ENCODE peak calls at places on chromosome 10, in ten cellular contexts. One of them, this sample, is unnamed.

GRCh38 chr10:77594171-77594783 is 43.3 kb downstream of the KCNMA1 start:
- DNase-seq in body of pancreas: no peak
- DNase-seq in uterus: no peak
- DNase-seq in IMR-90: no peak
- DNase-seq in ovary: no peak
- DNase-seq in heart left ventricle: no peak
- DNase-seq in tibial nerve: no peak
- DNase-seq in upper lobe of left lung: no peak
- DNase-seq in sigmoid colon: no peak
- DNase-seq in right lobe of liver: no peak
- DNase-seq in this sample: no peak

GRCh38 chr10:133336131-133337078 is at the start of gene CALY:
- DNase-seq in tibial nerve: no peak
- DNase-seq in uterus: no peak
- DNase-seq in heart left ventricle: no peak
- DNase-seq in IMR-90: no peak
- DNase-seq in ovary: no peak
- DNase-seq in right lobe of liver: no peak
- DNase-seq in body of pancreas: peak; percentile 52
- DNase-seq in sigmoid colon: no peak
- DNase-seq in upper lobe of left lung: peak; percentile 45
- DNase-seq in this sample: no peak

GRCh38 chr10:42428534-42428933 is 209.8 kb downstream of the ZNF33B start:
- DNase-seq in right lobe of liver: no peak
- DNase-seq in body of pancreas: no peak
- DNase-seq in uterus: no peak
- DNase-seq in heart left ventricle: no peak
- DNase-seq in IMR-90: no peak
- DNase-seq in upper lobe of left lung: no peak
- DNase-seq in ovary: no peak
- DNase-seq in tibial nerve: no peak
- DNase-seq in sigmoid colon: no peak
- DNase-seq in this sample: no peak

GRCh38 chr10:74178042-74178791 is 27.2 kb downstream of the ADK start:
- DNase-seq in uterus: no peak
- DNase-seq in IMR-90: no peak
- DNase-seq in tibial nerve: no peak
- DNase-seq in upper lobe of left lung: no peak
- DNase-seq in sigmoid colon: no peak
- DNase-seq in ovary: no peak
- DNase-seq in body of pancreas: no peak
- DNase-seq in heart left ventricle: no peak
- DNase-seq in right lobe of liver: no peak
- DNase-seq in this sample: no peak

GRCh38 chr10:98886686-98887085 is 349.0 kb downstream of the HPSE2 start:
- DNase-seq in right lobe of liver: no peak
- DNase-seq in tibial nerve: no peak
- DNase-seq in IMR-90: peak; percentile 31
- DNase-seq in uterus: no peak
- DNase-seq in ovary: no peak
- DNase-seq in heart left ventricle: no peak
- DNase-seq in body of pancreas: no peak
- DNase-seq in upper lobe of left lung: no peak
- DNase-seq in sigmoid colon: no peak
- DNase-seq in this sample: no peak

GRCh38 chr10:119006451-119007210 is 22.9 kb upstream of the NANOS1 start:
- DNase-seq in sigmoid colon: peak; percentile 94
- DNase-seq in right lobe of liver: peak; percentile 64
- DNase-seq in heart left ventricle: no peak
- DNase-seq in uterus: peak; percentile 90
- DNase-seq in ovary: no peak
- DNase-seq in body of pancreas: peak; percentile 71
- DNase-seq in tibial nerve: peak; percentile 34
- DNase-seq in IMR-90: peak; percentile 100
- DNase-seq in upper lobe of left lung: peak; percentile 64
- DNase-seq in this sample: no peak

GRCh38 chr10:61957806-61958205 is 56.3 kb downstream of the ARID5B start:
- DNase-seq in right lobe of liver: no peak
- DNase-seq in uterus: no peak
- DNase-seq in ovary: no peak
- DNase-seq in body of pancreas: no peak
- DNase-seq in heart left ventricle: no peak
- DNase-seq in IMR-90: no peak
- DNase-seq in sigmoid colon: no peak
- DNase-seq in upper lobe of left lung: no peak
- DNase-seq in tibial nerve: no peak
- DNase-seq in this sample: no peak

GRCh38 chr10:70272925-70273316 is 10.9 kb downstream of the NPFFR1 start:
- DNase-seq in sigmoid colon: no peak
- DNase-seq in IMR-90: peak; percentile 41
- DNase-seq in ovary: no peak
- DNase-seq in uterus: no peak
- DNase-seq in upper lobe of left lung: no peak
- DNase-seq in heart left ventricle: no peak
- DNase-seq in tibial nerve: no peak
- DNase-seq in right lobe of liver: no peak
- DNase-seq in body of pancreas: no peak
- DNase-seq in this sample: no peak

DNA sequence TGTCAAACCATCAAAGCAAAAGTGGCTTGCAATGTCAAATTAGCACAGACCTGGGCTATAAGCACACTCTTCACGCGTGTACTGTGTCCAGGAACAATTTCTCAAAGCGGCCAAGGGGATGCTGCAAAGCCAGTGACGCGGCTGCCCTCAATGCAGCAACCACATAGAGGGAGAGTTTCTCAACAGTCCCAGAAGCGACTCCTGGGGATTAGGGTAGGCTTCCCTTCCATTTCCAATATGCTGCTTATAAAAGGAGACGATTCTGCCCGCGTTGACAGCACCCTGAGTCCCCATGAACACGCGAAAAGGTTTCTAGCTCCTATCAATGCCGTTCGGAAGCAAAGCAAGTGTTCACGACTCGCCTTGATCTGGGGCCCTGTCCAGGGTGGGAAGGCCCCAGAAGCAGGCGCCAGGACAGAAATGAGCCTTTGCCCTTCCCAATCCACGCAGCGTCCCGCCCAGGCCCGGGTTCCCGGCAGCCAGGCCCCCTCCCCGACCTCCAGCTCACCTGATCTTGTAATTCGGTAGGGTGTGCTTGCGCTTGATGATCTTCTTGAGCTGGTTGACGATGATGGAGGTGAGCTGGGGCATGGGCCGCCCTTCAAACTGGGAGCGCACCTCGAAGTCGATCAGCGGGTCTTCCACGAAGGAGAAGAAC is 1.3 kb downstream of the PDZD8 start:
- DNase-seq in tibial nerve: no peak
- DNase-seq in body of pancreas: peak; percentile 65
- DNase-seq in IMR-90: peak; percentile 51
- DNase-seq in uterus: peak; percentile 38
- DNase-seq in ovary: peak; percentile 47
- DNase-seq in right lobe of liver: peak; percentile 84
- DNase-seq in upper lobe of left lung: peak; percentile 78
- DNase-seq in heart left ventricle: peak; percentile 16
- DNase-seq in sigmoid colon: peak; percentile 86
- DNase-seq in this sample: peak; percentile 93
- TF ChIP-seq POLR2A in tibial nerve: no peak
- TF ChIP-seq POLR2A in body of pancreas: peak; percentile 64
- TF ChIP-seq POLR2A in IMR-90: no peak
- TF ChIP-seq POLR2A in uterus: no peak
- TF ChIP-seq POLR2A in ovary: no peak
- TF ChIP-seq POLR2A in right lobe of liver: peak; percentile 64
- TF ChIP-seq POLR2A in upper lobe of left lung: no peak
- TF ChIP-seq POLR2A in heart left ventricle: no peak
- TF ChIP-seq POLR2A in sigmoid colon: peak; percentile 35
- TF ChIP-seq POLR2A in this sample: no peak

GRCh38 chr10:35378547-35379210 is 42.4 kb downstream of the CCNY start:
- DNase-seq in uterus: no peak
- DNase-seq in right lobe of liver: no peak
- DNase-seq in heart left ventricle: no peak
- DNase-seq in upper lobe of left lung: no peak
- DNase-seq in sigmoid colon: no peak
- DNase-seq in IMR-90: peak; percentile 60
- DNase-seq in tibial nerve: no peak
- DNase-seq in body of pancreas: no peak
- DNase-seq in ovary: no peak
- DNase-seq in this sample: no peak

GRCh38 chr10:35377050-35377723 is 40.9 kb downstream of the CCNY start:
- DNase-seq in sigmoid colon: no peak
- DNase-seq in body of pancreas: no peak
- DNase-seq in tibial nerve: no peak
- DNase-seq in upper lobe of left lung: no peak
- DNase-seq in IMR-90: no peak
- DNase-seq in heart left ventricle: no peak
- DNase-seq in uterus: no peak
- DNase-seq in right lobe of liver: no peak
- DNase-seq in ovary: no peak
- DNase-seq in this sample: no peak

GRCh38 chr10:35372329-35372728 is 36.0 kb downstream of the CCNY start:
- DNase-seq in sigmoid colon: peak; percentile 83
- DNase-seq in uterus: peak; percentile 78
- DNase-seq in tibial nerve: no peak
- DNase-seq in body of pancreas: peak; percentile 15
- DNase-seq in upper lobe of left lung: peak; percentile 76
- DNase-seq in heart left ventricle: peak; percentile 70
- DNase-seq in right lobe of liver: no peak
- DNase-seq in ovary: no peak
- DNase-seq in IMR-90: no peak
- DNase-seq in this sample: no peak

GRCh38 chr10:35371731-35372130 is 35.4 kb downstream of the CCNY start:
- DNase-seq in IMR-90: no peak
- DNase-seq in sigmoid colon: no peak
- DNase-seq in ovary: no peak
- DNase-seq in upper lobe of left lung: no peak
- DNase-seq in body of pancreas: no peak
- DNase-seq in heart left ventricle: no peak
- DNase-seq in right lobe of liver: no peak
- DNase-seq in uterus: no peak
- DNase-seq in tibial nerve: no peak
- DNase-seq in this sample: no peak

DNA sequence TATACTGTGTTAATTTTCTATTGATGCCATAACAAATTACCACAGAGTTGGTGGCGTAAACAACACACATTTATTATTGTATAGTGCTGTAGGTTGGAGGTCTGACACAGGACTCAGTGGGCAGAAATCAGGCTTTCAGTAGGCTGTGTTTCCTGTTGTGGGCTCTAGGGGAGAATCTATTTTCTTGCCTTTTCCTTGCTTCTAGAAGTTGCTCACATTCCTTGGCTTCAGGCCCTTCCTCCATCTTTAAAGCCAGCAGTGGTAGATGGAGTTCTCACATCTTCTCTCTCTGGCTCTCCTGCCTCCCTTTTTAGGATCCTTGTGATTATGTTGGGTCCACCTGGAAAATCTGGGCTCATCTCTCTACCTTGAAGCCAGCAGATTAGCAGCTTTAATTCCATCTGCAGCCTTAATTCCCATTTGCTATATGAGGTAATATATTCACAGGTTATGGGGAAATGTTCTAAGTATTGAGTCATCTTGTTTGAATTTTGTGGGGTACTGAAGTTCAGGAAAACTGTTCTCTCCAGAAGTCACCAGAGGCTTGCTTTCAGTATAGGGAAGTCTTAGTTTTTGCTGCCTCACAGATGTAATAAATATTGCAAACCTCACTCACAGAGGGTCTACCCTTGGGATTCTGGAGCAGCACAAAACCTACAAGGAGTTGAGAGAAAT is 38.9 kb downstream of the CCNY start:
- DNase-seq in ovary: no peak
- DNase-seq in sigmoid colon: no peak
- DNase-seq in right lobe of liver: no peak
- DNase-seq in tibial nerve: no peak
- DNase-seq in upper lobe of left lung: no peak
- DNase-seq in body of pancreas: no peak
- DNase-seq in IMR-90: peak; percentile 47
- DNase-seq in uterus: no peak
- DNase-seq in heart left ventricle: no peak
- DNase-seq in this sample: no peak
- TF ChIP-seq CTCF in ovary: no peak
- TF ChIP-seq CTCF in sigmoid colon: no peak
- TF ChIP-seq CTCF in right lobe of liver: no peak
- TF ChIP-seq CTCF in tibial nerve: no peak
- TF ChIP-seq CTCF in upper lobe of left lung: no peak
- TF ChIP-seq CTCF in body of pancreas: no peak
- TF ChIP-seq CTCF in IMR-90: peak; percentile 7
- TF ChIP-seq CTCF in uterus: no peak
- TF ChIP-seq CTCF in heart left ventricle: no peak
- TF ChIP-seq CTCF in this sample: no peak

DNA sequence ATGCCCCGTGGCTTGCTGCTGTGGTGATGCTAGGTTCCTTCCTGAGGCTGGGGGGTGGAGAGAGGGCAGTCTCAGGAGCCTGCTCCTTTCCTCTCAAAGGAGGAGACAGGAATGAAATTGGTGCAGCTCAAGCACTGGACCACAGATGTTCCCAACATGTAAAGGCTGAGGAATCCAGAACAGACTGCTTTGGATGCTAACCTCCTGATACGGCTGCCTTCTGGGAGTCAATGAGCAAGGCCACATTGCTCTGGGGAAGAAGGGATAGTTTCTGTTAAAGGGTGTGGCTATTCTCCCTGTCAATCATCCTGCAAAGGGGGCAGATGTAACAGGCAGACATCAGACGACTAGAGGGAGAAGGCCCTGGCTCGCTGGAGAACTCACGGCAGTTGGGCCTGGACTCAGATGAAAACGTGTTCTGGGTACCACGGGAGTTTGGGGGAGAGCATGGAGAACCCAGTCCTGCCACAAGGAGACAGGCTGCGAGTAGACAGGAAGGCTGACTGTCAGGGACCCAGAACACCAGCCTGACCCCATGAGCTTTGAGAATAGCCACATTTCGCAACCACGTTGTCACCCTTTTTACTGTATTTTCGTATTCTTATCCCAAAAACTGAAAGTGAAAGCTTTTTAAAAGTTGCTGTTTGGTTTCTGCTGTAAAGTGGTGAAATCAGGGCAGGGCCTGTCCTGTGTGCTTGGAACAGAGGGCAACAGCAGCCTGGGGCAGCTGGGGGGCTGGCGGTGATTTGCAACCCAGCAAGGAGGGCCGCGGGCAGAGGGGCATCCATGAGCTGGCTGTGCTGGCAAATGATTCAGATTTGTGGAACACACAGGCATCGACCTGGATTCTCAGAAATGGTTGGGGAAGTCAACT is 95.4 kb downstream of the MYOF start:
- DNase-seq in sigmoid colon: peak; percentile 63
- DNase-seq in heart left ventricle: peak; percentile 18
- DNase-seq in ovary: no peak
- DNase-seq in body of pancreas: peak; percentile 44
- DNase-seq in right lobe of liver: no peak
- DNase-seq in tibial nerve: no peak
- DNase-seq in uterus: no peak
- DNase-seq in IMR-90: no peak
- DNase-seq in upper lobe of left lung: peak; percentile 39
- DNase-seq in this sample: peak; percentile 53
- H3K4me3 ChIP-seq in sigmoid colon: no peak overlapping the region
- H3K4me3 ChIP-seq in heart left ventricle: peak overlapping the region; percentile 22
- H3K4me3 ChIP-seq in ovary: no peak overlapping the region
- H3K4me3 ChIP-seq in body of pancreas: no peak overlapping the region
- H3K4me3 ChIP-seq in right lobe of liver: no peak overlapping the region
- H3K4me3 ChIP-seq in tibial nerve: no peak overlapping the region
- H3K4me3 ChIP-seq in uterus: no peak overlapping the region
- H3K4me3 ChIP-seq in IMR-90: no peak overlapping the region
- H3K4me3 ChIP-seq in upper lobe of left lung: no peak overlapping the region
- H3K4me3 ChIP-seq in this sample: no peak overlapping the region

DNA sequence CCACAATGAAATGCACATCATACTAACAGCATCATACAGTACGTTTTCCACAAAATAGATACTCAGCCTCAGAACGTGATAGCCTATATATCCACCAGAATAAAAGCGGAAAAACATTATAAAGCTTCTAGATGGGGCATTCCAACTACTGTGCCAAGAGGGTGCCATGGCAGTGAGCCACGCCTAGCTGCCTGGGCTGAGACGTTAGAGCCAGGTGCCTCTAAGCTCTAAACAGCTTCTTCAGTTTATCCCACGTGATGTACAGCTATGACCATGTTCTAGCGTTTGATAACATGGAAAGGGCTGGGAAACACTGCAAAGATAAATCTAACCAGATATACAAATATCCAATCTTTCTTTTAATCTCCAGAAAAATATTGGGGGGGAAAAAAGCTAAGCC is 17.8 kb downstream of the USP6NL start:
- DNase-seq in uterus: no peak
- DNase-seq in right lobe of liver: no peak
- DNase-seq in IMR-90: no peak
- DNase-seq in body of pancreas: no peak
- DNase-seq in upper lobe of left lung: no peak
- DNase-seq in ovary: no peak
- DNase-seq in sigmoid colon: no peak
- DNase-seq in heart left ventricle: no peak
- DNase-seq in tibial nerve: no peak
- DNase-seq in this sample: no peak
- TF ChIP-seq POLR2A in uterus: no peak
- TF ChIP-seq POLR2A in right lobe of liver: no peak
- TF ChIP-seq POLR2A in IMR-90: no peak
- TF ChIP-seq POLR2A in body of pancreas: no peak
- TF ChIP-seq POLR2A in upper lobe of left lung: no peak
- TF ChIP-seq POLR2A in ovary: no peak
- TF ChIP-seq POLR2A in sigmoid colon: no peak
- TF ChIP-seq POLR2A in heart left ventricle: no peak
- TF ChIP-seq POLR2A in tibial nerve: no peak
- TF ChIP-seq POLR2A in this sample: no peak